ENCODE peak calls at places on chromosomes 12 and 14, in eight cellular contexts. S is transverse colon; F is upper lobe of right lung; O is uterus; P is CD8-positive, alpha-beta memory T cell; Q is hepatocyte; K is mucosa of descending colon; C is fibroblast of lung. G is an unnamed sample. For H3K4me1 and H3K36me3, the result is how much of the 10 kb centered on the place peaks cover.

GRCh38 chr14:104799657-104800599 is 973 bp upstream of the ZBTB42 start:
- DNase-seq in S (peak), F (peak), O (peak), P (peak), Q (peak), K (peak), C (peak), G (peak)

GRCh38 chr14:23005861-23006534 is 3.9 kb downstream of the C14orf93 start:
- DNase-seq in S (no peak), F (no peak), O (no peak), P (no peak), Q (no peak), K (no peak), C (no peak), G (no peak)

GRCh38 chr12:89073027-89073398 is 279.3 kb downstream of the DUSP6 start:
- DNase-seq in S (no peak), F (no peak), O (no peak), P (no peak), Q (no peak), K (no peak), C (peak), G (no peak)

GRCh38 chr12:46154221-46154975 is 114.4 kb downstream of the SLC38A1 start:
- DNase-seq in S (no peak), F (no peak), O (no peak), P (no peak), Q (peak), K (no peak), C (peak), G (no peak)

GRCh38 chr12:118145113-118145797 is 9.3 kb downstream of the PEBP1 start:
- DNase-seq in S (no peak), F (no peak), O (no peak), P (no peak), Q (no peak), K (no peak), C (no peak), G (no peak)

GRCh38 chr14:103260629-103261124 is 73.4 kb upstream of the EIF5 start:
- DNase-seq in S (peak), F (peak), O (peak), P (no peak), Q (no peak), K (peak), C (peak), G (peak)

GRCh38 chr14:74516451-74517155 is 23.0 kb downstream of the ISCA2 start:
- DNase-seq in S (no peak), F (peak), O (no peak), P (no peak), Q (peak), K (peak), C (no peak), G (no peak)

GRCh38 chr12:131873293-131873692 is 21.1 kb upstream of the ULK1 start:
- DNase-seq in S (no peak), F (no peak), O (no peak), P (no peak), Q (no peak), K (no peak), C (no peak), G (no peak)

GRCh38 chr12:100593490-100593889 is 20.0 kb downstream of the GAS2L3 start:
- DNase-seq in S (no peak), F (no peak), O (no peak), P (no peak), Q (no peak), K (no peak), C (peak), G (peak)

GRCh38 chr12:31510034-31510433 is 80.9 kb downstream of the DENND5B start:
- DNase-seq in S (no peak), F (no peak), O (no peak), P (no peak), Q (no peak), K (no peak), C (no peak), G (no peak)

GRCh38 chr12:12916135-12916956 is 25.0 kb downstream of the GPRC5A start:
- DNase-seq in S (peak), F (peak), O (peak), P (peak), Q (peak), K (peak), C (peak), G (peak)

GRCh38 chr14:23056257-23056955 is 914 bp downstream of the CDH24 start:
- DNase-seq in S (peak), F (peak), O (peak), P (peak), Q (peak), K (no peak), C (peak), G (peak)

GRCh38 chr12:22406622-22407021 is 72.1 kb upstream of the ST8SIA1 start:
- DNase-seq in S (no peak), F (no peak), O (no peak), P (no peak), Q (no peak), K (no peak), C (no peak), G (no peak)

GRCh38 chr14:32224731-32225377 is 21.8 kb upstream of the RNU6-8 start:
- DNase-seq in S (no peak), F (no peak), O (peak), P (no peak), Q (peak), K (no peak), C (peak), G (peak)

GRCh38 chr12:18421840-18422239 is 160.5 kb downstream of the PIK3C2G start:
- DNase-seq in S (no peak), F (no peak), O (no peak), P (no peak), Q (no peak), K (no peak), C (peak), G (no peak)

GRCh38 chr12:78470354-78471195 is 394.0 kb upstream of the SYT1 start:
- DNase-seq in S (peak), F (no peak), O (no peak), P (no peak), Q (peak), K (no peak), C (peak), G (peak)

GRCh38 chr12:86551146-86551571 is 295.0 kb upstream of the MGAT4C start:
- DNase-seq in S (no peak), F (no peak), O (no peak), P (no peak), Q (no peak), K (no peak), C (peak), G (no peak)

GRCh38 chr12:106138279-106138645 is 492 bp downstream of the NUAK1 start:
- DNase-seq in S (no peak), F (no peak), O (no peak), P (no peak), Q (peak), K (no peak), C (no peak), G (no peak)

GRCh38 chr14:39988939-39989338 is 556.7 kb upstream of the FBXO33 start:
- DNase-seq in S (no peak), F (no peak), O (no peak), P (no peak), Q (peak), K (no peak), C (peak), G (peak)

GRCh38 chr14:106528717-106529116 is 1002.3 kb downstream of the TMEM121 start:
- DNase-seq in S (no peak), F (no peak), O (no peak), P (no peak), Q (no peak), K (no peak), C (no peak), G (no peak)

GRCh38 chr12:67671419-67671818 is 22.9 kb downstream of the DYRK2 start:
- DNase-seq in S (no peak), F (no peak), O (no peak), P (no peak), Q (peak), K (no peak), C (no peak), G (no peak)

GRCh38 chr12:47394070-47394469 is 311.8 kb downstream of the RPAP3 start:
- DNase-seq in S (no peak), F (no peak), O (no peak), P (no peak), Q (no peak), K (no peak), C (no peak), G (no peak)

GRCh38 chr12:85029456-85029855 is 6.6 kb downstream of the TSPAN19 start:
- DNase-seq in S (no peak), F (no peak), O (no peak), P (no peak), Q (peak), K (no peak), C (peak), G (peak)

GRCh38 chr12:127101086-127101485 is 1165.9 kb upstream of the TMEM132C start:
- DNase-seq in S (no peak), F (no peak), O (no peak), P (no peak), Q (no peak), K (no peak), C (no peak), G (no peak)

GRCh38 chr12:93526786-93527428 is 45.6 kb upstream of the SOCS2 start:
- DNase-seq in S (no peak), F (no peak), O (no peak), P (no peak), Q (peak), K (no peak), C (peak), G (peak)

GRCh38 chr12:132327351-132328171 is 1.8 kb downstream of the GALNT9 start:
- DNase-seq in S (peak), F (peak), O (peak), P (no peak), Q (peak), K (peak), C (peak), G (no peak)

GRCh38 chr14:74641581-74641980 is 29.5 kb upstream of the LTBP2 start:
- DNase-seq in S (no peak), F (no peak), O (no peak), P (no peak), Q (no peak), K (no peak), C (no peak), G (no peak)

GRCh38 chr12:111780615-111781014 is 13.9 kb downstream of the ALDH2 start:
- DNase-seq in S (peak), F (no peak), O (no peak), P (no peak), Q (peak), K (peak), C (no peak), G (no peak)

GRCh38 chr12:81146228-81147225 is 68.6 kb downstream of the ACSS3 start:
- DNase-seq in S (no peak), F (no peak), O (no peak), P (no peak), Q (no peak), K (no peak), C (no peak), G (no peak)

GRCh38 chr14:74414793-74415437 is 11.1 kb downstream of the SYNDIG1L start:
- DNase-seq in S (no peak), F (no peak), O (no peak), P (no peak), Q (no peak), K (no peak), C (no peak), G (no peak)

GRCh38 chr14:89542768-89543419 is 125.9 kb upstream of the FOXN3 start:
- DNase-seq in S (no peak), F (no peak), O (no peak), P (no peak), Q (no peak), K (no peak), C (no peak), G (no peak)

GRCh38 chr12:25347716-25348261 is 97.1 kb upstream of the KRAS start:
- DNase-seq in S (no peak), F (no peak), O (no peak), P (no peak), Q (no peak), K (no peak), C (no peak), G (no peak)

GRCh38 chr14:77489051-77489450 is 9.6 kb downstream of the ISM2 start:
- DNase-seq in S (no peak), F (no peak), O (no peak), P (no peak), Q (no peak), K (no peak), C (no peak), G (no peak)

GRCh38 chr12:124392271-124392990 is 97.5 kb downstream of the RFLNA start:
- DNase-seq in S (peak), F (no peak), O (peak), P (no peak), Q (no peak), K (peak), C (peak), G (no peak)

GRCh38 chr14:71244341-71244740 is 337.1 kb downstream of the PCNX1 start:
- DNase-seq in S (no peak), F (no peak), O (no peak), P (no peak), Q (peak), K (no peak), C (no peak), G (no peak)

GRCh38 chr14:94613720-94614644 is 1.8 kb downstream of the SERPINA3 start:
- DNase-seq in S (no peak), F (no peak), O (no peak), P (no peak), Q (no peak), K (no peak), C (no peak), G (no peak)

GRCh38 chr14:94612174-94612573 is at the start of gene SERPINA3:
- DNase-seq in S (no peak), F (no peak), O (no peak), P (no peak), Q (peak), K (no peak), C (peak), G (no peak)

GRCh38 chr14:94614802-94615201 is 2.6 kb downstream of the SERPINA3 start:
- DNase-seq in S (no peak), F (no peak), O (no peak), P (no peak), Q (no peak), K (no peak), C (no peak), G (no peak)

GRCh38 chr14:94612580-94613554 is 676 bp downstream of the SERPINA3 start:
- DNase-seq in S (no peak), F (no peak), O (peak), P (no peak), Q (no peak), K (no peak), C (peak), G (no peak)

DNA sequence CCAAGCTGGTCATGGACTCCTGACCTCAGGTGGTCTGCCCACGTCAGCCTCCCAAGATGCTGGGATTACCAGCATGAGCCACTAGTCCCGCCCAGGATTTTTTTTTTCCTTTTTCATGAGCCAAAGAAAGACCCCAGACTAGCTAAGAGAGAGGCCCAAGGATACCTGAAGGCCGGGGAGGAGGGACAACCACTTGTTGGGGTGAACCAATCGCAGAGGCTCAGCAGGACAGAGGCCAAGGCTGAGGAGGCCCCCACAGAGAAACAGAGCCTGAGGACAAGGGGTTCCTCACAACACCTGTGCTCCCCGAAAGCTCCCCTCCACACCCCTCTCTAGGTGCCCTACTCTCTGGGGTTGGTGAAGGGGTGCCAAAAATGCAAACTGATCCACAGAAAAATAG is 1.0 kb upstream of the SERPINA3 start:
- DNase-seq in S (no peak), F (no peak), O (no peak), P (no peak), Q (no peak), K (no peak), C (no peak), G (no peak)
- H3K4me1 ChIP-seq in S (under half), F (under half), O (under half), P (under half), Q (under half), K (under half), C (under half), G (under half)

GRCh38 chr12:57072661-57073060 is 5.9 kb downstream of the NEMP1 start:
- DNase-seq in S (no peak), F (no peak), O (peak), P (no peak), Q (no peak), K (no peak), C (peak), G (no peak)
- H3K36me3 ChIP-seq in S (under half), F (under half), O (under half), P (under half), Q (under half), K (under half), C (under half), G (half or more)

DNA sequence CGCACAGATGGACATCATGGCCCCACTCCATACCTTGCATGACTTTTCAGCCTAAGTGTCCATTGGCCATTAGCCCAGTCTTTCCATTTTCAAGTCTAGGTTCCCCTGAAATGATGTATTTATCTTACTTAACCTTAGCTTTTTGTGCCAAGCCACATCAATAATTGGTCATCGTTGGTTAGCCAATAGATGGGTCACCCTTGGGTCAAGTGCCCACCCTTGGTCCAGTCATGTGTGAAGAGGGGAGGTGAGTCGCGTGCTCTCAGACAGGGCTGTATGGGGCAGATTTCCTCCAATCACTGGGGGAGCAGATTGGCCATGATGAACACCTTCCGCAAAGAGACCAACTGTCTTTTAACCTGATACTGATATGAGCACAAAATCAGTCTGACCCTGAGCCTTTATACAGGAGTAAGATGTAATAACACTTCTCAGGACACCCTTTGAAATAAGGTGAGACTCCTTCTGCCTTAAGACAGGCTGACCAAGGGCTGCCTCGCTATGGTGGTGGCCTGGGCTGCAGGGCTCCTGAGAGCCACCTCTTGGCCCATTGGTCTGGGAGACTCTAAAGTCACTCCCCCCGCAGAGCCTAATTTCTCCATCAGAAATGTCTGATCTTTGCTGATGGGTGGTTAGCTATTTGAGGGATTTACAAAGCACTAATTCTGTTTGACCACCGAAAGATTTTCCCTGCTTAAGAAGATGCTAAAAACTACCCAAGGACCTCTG is 143.2 kb downstream of the ZFP36L1 start:
- DNase-seq in S (no peak), F (peak), O (no peak), P (no peak), Q (no peak), K (no peak), C (peak), G (no peak)
- H3K4me1 ChIP-seq in S (under half), F (under half), O (under half), P (under half), Q (under half), K (under half), C (under half), G (under half)

DNA sequence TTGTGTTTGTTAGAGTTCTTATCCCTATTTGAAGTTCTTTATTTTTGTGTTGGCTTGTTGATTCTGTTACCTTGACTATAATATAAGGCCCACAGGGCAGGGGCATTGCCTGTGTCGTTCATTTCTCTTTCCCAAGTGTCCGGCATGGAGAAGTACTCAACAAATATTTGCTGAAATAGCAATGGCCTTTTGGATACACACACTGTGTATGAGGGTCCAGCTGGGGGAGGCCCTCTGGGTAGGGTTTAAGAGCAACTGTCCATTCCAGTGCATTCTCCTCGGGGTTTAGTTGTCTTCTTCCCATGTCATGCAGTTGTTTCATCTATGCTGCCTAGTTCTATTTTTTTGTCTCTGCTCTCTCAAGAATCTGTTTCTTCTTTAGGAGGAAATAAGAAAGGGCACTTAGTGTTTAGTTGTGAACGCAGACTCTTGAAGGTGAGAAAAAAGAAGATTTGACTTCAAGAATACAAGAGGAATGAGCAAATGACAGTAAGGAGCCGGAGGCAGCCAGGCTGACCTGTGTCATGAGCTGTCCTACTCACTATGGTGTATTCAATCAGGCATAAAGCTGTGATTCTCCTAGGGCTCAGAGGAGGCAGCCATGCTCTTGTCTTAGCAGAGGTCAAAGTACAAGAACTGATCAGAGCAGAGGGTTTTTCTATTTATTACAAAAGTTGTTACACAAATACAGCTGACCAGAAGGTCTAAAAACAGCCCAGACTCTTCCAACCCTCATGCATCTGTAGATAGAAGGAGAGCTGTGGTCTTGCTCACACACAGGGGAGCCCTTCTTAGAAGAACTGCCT is 10.2 kb downstream of the ERG28 start:
- DNase-seq in S (no peak), F (no peak), O (no peak), P (no peak), Q (peak), K (no peak), C (no peak), G (no peak)
- H3K36me3 ChIP-seq in S (under half), F (half or more), O (under half), P (under half), Q (under half), K (under half), C (under half), G (under half)

DNA sequence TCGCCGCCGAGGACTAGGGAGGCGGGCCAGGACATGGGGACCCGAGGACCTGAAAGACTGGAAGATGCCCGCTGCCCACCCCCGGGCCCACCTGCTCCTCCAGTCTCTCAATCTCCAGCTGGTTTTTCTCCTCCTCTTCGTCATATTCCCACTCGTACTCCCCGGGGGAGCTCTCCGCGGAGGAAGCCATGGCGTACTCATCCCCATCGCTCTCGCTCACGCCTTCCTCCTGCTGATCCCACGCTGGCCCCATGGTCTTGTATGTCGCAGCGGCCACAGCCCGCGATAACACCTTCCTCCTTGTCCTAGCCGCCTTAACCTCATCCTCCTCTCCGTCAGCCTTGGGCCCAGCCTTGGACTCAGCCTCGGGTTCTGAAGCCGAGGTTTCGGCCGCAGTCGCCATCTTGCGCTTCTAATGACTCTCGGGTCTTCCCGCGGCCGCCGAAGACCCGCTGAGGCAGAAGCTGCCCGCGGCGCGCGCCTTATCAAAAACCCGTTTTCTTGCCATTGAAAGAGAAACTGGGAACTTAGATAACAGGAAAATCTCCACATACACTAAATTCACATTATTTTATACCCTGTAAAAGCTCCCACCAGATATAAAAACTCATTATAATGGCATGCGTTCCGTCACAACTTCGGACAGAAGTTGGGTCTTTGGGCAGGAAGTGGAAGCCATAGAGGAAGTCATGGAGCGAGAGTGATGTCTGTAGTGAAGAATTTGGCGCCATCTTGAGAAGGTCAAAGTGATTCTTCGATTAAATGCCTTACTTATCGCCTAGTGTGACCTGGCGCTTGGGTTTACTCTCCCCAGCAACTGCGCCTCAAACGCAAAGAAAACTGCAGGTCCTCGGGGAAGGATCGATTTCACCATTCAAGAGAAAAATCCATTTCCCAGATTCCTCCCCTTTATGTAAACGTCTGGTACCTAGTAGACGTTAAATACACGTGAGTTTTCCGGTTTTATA is at the start of gene SART3:
- DNase-seq in S (peak), F (peak), O (peak), P (peak), Q (peak), K (peak), C (peak), G (peak)
- H3K4me1 ChIP-seq in S (half or more), F (under half), O (under half), P (half or more), Q (under half), K (under half), C (under half), G (under half)

G was measured in HAP-1.